ENCODE peak calls at places on chromosomes 5 and 9, in four cellular contexts. R is activated gamma-delta T cell treated with Interleukin-2 at 50 U/mL for 16 hours, I is HFFc6, G is T-helper 17 cell. W is an unnamed sample.

GRCh38 chr5:139120521-139120920 is 77.6 kb downstream of the SIL1 start:
- DNase-seq in I (no peak), R (no peak), G (no peak), W (no peak)

GRCh38 chr5:40165789-40166728 is 513.7 kb upstream of the PTGER4 start:
- DNase-seq in R (no peak), I (peak), G (no peak), W (no peak)

GRCh38 chr5:87825583-87825982 is 412.9 kb upstream of the CCNH start:
- DNase-seq in G (no peak), R (no peak), I (no peak), W (no peak)

GRCh38 chr9:123419091-123419490 is 63.1 kb downstream of the CRB2 start:
- DNase-seq in I (no peak), G (no peak), R (no peak), W (no peak)

GRCh38 chr5:149962040-149962439 is 1.5 kb downstream of the SLC26A2 start:
- DNase-seq in I (peak), R (no peak), G (no peak), W (no peak)

GRCh38 chr5:177310757-177311173 is 933 bp downstream of the MXD3 start:
- DNase-seq in I (no peak), G (no peak), R (no peak), W (no peak)

GRCh38 chr5:80928073-80928472 is 32.1 kb upstream of the RASGRF2 start:
- DNase-seq in R (no peak), G (no peak), I (no peak), W (no peak)

GRCh38 chr9:95307538-95307937 is 10.0 kb downstream of the FANCC start:
- DNase-seq in I (no peak), R (no peak), G (no peak), W (no peak)

GRCh38 chr9:128809036-128809599 is 9.2 kb upstream of the ENDOG start:
- DNase-seq in G (no peak), I (no peak), R (no peak), W (no peak)

GRCh38 chr5:142167458-142167857 is 58.9 kb downstream of the NDFIP1 start:
- DNase-seq in I (no peak), G (no peak), R (no peak), W (no peak)

GRCh38 chr5:145056805-145057204 is 778.3 kb downstream of the PRELID2 start:
- DNase-seq in G (no peak), R (no peak), I (peak), W (no peak)

GRCh38 chr5:132797651-132798050 is 15.5 kb upstream of the SOWAHA start:
- DNase-seq in G (no peak), I (no peak), R (no peak), W (no peak)

GRCh38 chr5:98458726-98459125 is 314.7 kb upstream of the RGMB start:
- DNase-seq in R (no peak), G (no peak), I (peak), W (no peak)

GRCh38 chr5:39977231-39977630 is 552.5 kb upstream of the DAB2 start:
- DNase-seq in R (no peak), I (no peak), G (no peak), W (no peak)

GRCh38 chr9:94817291-94818195 is 91.0 kb downstream of the AOPEP start:
- DNase-seq in G (no peak), I (no peak), R (no peak), W (no peak)

GRCh38 chr9:125343518-125344284 is 82.1 kb downstream of the GAPVD1 start:
- DNase-seq in R (no peak), I (peak), G (no peak), W (no peak)

GRCh38 chr5:21140987-21141386 is 1153.0 kb upstream of the CDH18 start:
- DNase-seq in I (no peak), R (no peak), G (no peak), W (no peak)

GRCh38 chr9:87035868-87036267 is 88.6 kb upstream of the GAS1 start:
- DNase-seq in G (no peak), R (no peak), I (no peak), W (no peak)

GRCh38 chr5:132020568-132021339 is 9.3 kb upstream of the ACSL6 start:
- DNase-seq in R (no peak), G (no peak), I (peak), W (peak)

GRCh38 chr9:89683626-89684025 is 78.8 kb downstream of the GADD45G start:
- DNase-seq in I (no peak), G (no peak), R (no peak), W (no peak)

GRCh38 chr5:67528953-67529352 is 332.4 kb upstream of the CD180 start:
- DNase-seq in I (no peak), G (no peak), R (no peak), W (no peak)

GRCh38 chr9:38687389-38687842 is 32.5 kb downstream of the FAM240B start:
- DNase-seq in G (no peak), I (no peak), R (no peak), W (no peak)

GRCh38 chr5:175365866-175366265 is 78.1 kb downstream of the DRD1 start:
- DNase-seq in R (no peak), G (no peak), I (no peak), W (no peak)

GRCh38 chr9:113895526-113895925 is 19.4 kb downstream of the ZNF618 start:
- DNase-seq in G (no peak), R (no peak), I (peak), W (no peak)

GRCh38 chr5:168481330-168481788 is 4.9 kb upstream of the RARS1 start:
- DNase-seq in I (no peak), R (no peak), G (no peak), W (no peak)

GRCh38 chr9:8782237-8782636 is 982.7 kb upstream of the DMAC1 start:
- DNase-seq in R (no peak), G (no peak), I (no peak), W (no peak)

GRCh38 chr9:111525056-111525977 is at the start of gene ZNF483:
- DNase-seq in R (peak), I (peak), G (peak), W (peak)

GRCh38 chr9:77909306-77909705 is 122.3 kb downstream of the GNAQ start:
- DNase-seq in R (no peak), G (no peak), I (no peak), W (no peak)

GRCh38 chr5:141807732-141808131 is 70.5 kb downstream of the PCDH1 start:
- DNase-seq in G (no peak), R (no peak), I (no peak), W (no peak)

GRCh38 chr5:52799358-52799982 is 11.8 kb downstream of the ITGA1 start:
- DNase-seq in G (no peak), I (peak), R (no peak), W (no peak)

GRCh38 chr9:120868676-120869359 is 8.2 kb downstream of the PHF19 start:
- DNase-seq in R (peak), G (peak), I (peak), W (peak)

GRCh38 chr5:132747693-132748440 is 641 bp downstream of the CCNI2 start:
- DNase-seq in I (no peak), R (peak), G (peak), W (no peak)

GRCh38 chr9:33718987-33719386 is 76.4 kb upstream of the PRSS3 start:
- DNase-seq in R (no peak), I (peak), G (no peak), W (no peak)

GRCh38 chr5:41856644-41857491 is 13.4 kb downstream of the OXCT1 start:
- DNase-seq in G (no peak), R (peak), I (peak), W (peak)

GRCh38 chr5:92969191-92969780 is 611.7 kb downstream of the NR2F1-AS1 start:
- DNase-seq in I (no peak), R (no peak), G (no peak), W (no peak)

GRCh38 chr5:102770803-102771202 is 15.7 kb downstream of the PAM start:
- DNase-seq in I (no peak), G (no peak), R (no peak), W (no peak)

GRCh38 chr5:73311291-73312110 is 137.1 kb downstream of the FOXD1 start:
- DNase-seq in G (no peak), R (no peak), I (peak), W (no peak)

GRCh38 chr5:150595466-150596031 is 44.9 kb upstream of the SYNPO start:
- DNase-seq in I (no peak), R (no peak), G (no peak), W (no peak)

GRCh38 chr5:78659714-78660113 is 11.1 kb upstream of the LHFPL2 start:
- DNase-seq in R (no peak), I (no peak), G (no peak), W (no peak)

GRCh38 chr9:8783999-8784398 is 984.4 kb upstream of the DMAC1 start:
- DNase-seq in R (no peak), I (no peak), G (no peak), W (no peak)